ENCODE peak calls at places on chromosomes 1 and 21, in four cellular contexts. W is heart left ventricle, Y is DND-41, A is tibial artery. V is an unnamed sample. For H3K4me1, the result is how much of the 10 kb centered on the place peaks cover.

GRCh38 chr21:16047857-16048256 is 318.1 kb downstream of the USP25 start:
- DNase-seq in W (no peak), Y (no peak), A (no peak), V (no peak)

GRCh38 chr1:103266036-103266435 is 157.7 kb upstream of the COL11A1 start:
- DNase-seq in W (no peak), Y (no peak), A (no peak), V (no peak)

GRCh38 chr1:45012639-45013278 is 705 bp downstream of the UROD start:
- DNase-seq in W (peak), Y (peak), A (peak), V (peak)

GRCh38 chr1:25642710-25643109 is 26.1 kb downstream of the MAN1C1 start:
- DNase-seq in W (peak), Y (peak), A (no peak), V (peak)

GRCh38 chr1:205449750-205450443 is 5.9 kb downstream of the BLACAT1 start:
- DNase-seq in W (no peak), Y (no peak), A (no peak), V (peak)

GRCh38 chr1:225973158-225973557 is 26.0 kb downstream of the SDE2 start:
- DNase-seq in W (no peak), Y (no peak), A (no peak), V (no peak)

GRCh38 chr1:222994506-222995229 is 148.4 kb downstream of the TLR5 start:
- DNase-seq in W (no peak), Y (no peak), A (no peak), V (no peak)

GRCh38 chr1:110040548-110040947 is 6.1 kb downstream of the STRIP1 start:
- DNase-seq in W (no peak), Y (no peak), A (no peak), V (no peak)

GRCh38 chr1:74771913-74772515 is 39.1 kb downstream of the TYW3 start:
- DNase-seq in W (no peak), Y (peak), A (no peak), V (peak)

GRCh38 chr1:154344977-154345837 is 19.9 kb downstream of the ATP8B2 start:
- DNase-seq in W (no peak), Y (peak), A (no peak), V (peak)

GRCh38 chr1:92563457-92564216 is 76.9 kb upstream of the GFI1 start:
- DNase-seq in W (no peak), Y (no peak), A (no peak), V (no peak)

GRCh38 chr1:94056996-94057395 is 64.0 kb downstream of the ABCA4 start:
- DNase-seq in W (no peak), Y (no peak), A (no peak), V (no peak)

GRCh38 chr1:217881607-217882332 is 250.6 kb downstream of the SPATA17 start:
- DNase-seq in W (no peak), Y (no peak), A (no peak), V (no peak)

GRCh38 chr1:232393010-232393833 is 236.7 kb downstream of the SIPA1L2 start:
- DNase-seq in W (no peak), Y (no peak), A (no peak), V (no peak)

GRCh38 chr1:153389394-153389793 is 1.5 kb downstream of the S100A8 start:
- DNase-seq in W (no peak), Y (no peak), A (no peak), V (no peak)

GRCh38 chr1:87072431-87072830 is 158.0 kb downstream of the HS2ST1 start:
- DNase-seq in W (no peak), Y (no peak), A (no peak), V (no peak)

GRCh38 chr1:55980574-55980973 is 598.8 kb downstream of the PLPP3 start:
- DNase-seq in W (no peak), Y (no peak), A (no peak), V (no peak)

GRCh38 chr21:46096596-46096981 is 1.3 kb upstream of the COL6A2 start:
- DNase-seq in W (peak), Y (no peak), A (no peak), V (no peak)

GRCh38 chr21:46098303-46099141 is 610 bp downstream of the COL6A2 start:
- DNase-seq in W (peak), Y (no peak), A (peak), V (peak)

GRCh38 chr21:46099476-46099875 is 1.6 kb downstream of the COL6A2 start:
- DNase-seq in W (peak), Y (no peak), A (peak), V (peak)

GRCh38 chr21:46096997-46097825 is 701 bp upstream of the COL6A2 start:
- DNase-seq in W (peak), Y (no peak), A (peak), V (no peak)

DNA sequence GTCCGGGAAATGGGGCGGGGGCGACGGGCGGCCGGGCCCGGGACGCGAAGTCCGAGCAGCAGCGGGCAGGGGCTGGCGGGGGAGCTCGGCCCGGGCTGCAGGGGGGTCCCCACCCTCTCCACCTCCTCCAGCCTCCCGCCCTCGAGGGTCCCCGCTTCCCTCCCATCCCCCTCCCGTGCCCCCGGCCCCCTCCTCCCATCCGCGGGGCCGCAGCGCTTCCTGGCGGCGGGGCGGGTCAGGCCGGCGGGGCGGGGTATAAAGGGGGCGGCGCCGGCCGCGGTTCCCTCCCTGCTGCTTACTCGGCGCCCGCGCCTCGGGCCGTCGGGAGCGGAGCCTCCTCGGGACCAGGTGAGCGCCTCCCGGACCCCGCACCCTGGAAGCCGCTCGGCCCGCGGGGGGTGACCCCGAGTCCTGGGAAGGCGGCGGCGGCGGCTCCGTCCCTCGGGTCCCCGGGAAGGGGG is at the start of gene COL6A2:
- DNase-seq in W (peak), Y (no peak), A (peak), V (peak)
- H3K27ac ChIP-seq in W (peak), Y (no peak), A (peak), V (peak)

GRCh38 chr1:1354271-1355247 is 3.8 kb downstream of the MXRA8 start:
- DNase-seq in W (no peak), Y (no peak), A (no peak), V (no peak)
- H3K4me1 ChIP-seq in W (under half), Y (under half), A (under half), V (under half)

GRCh38 chr21:45031231-45032191 is 42.9 kb upstream of the ADARB1 start:
- DNase-seq in W (no peak), Y (no peak), A (peak), V (no peak)

GRCh38 chr21:45034556-45035476 is 39.6 kb upstream of the ADARB1 start:
- DNase-seq in W (no peak), Y (no peak), A (peak), V (no peak)

GRCh38 chr21:45032332-45032731 is 42.0 kb upstream of the ADARB1 start:
- DNase-seq in W (no peak), Y (no peak), A (peak), V (no peak)

GRCh38 chr21:45033791-45034555 is 40.4 kb upstream of the ADARB1 start:
- DNase-seq in W (no peak), Y (no peak), A (peak), V (no peak)

DNA sequence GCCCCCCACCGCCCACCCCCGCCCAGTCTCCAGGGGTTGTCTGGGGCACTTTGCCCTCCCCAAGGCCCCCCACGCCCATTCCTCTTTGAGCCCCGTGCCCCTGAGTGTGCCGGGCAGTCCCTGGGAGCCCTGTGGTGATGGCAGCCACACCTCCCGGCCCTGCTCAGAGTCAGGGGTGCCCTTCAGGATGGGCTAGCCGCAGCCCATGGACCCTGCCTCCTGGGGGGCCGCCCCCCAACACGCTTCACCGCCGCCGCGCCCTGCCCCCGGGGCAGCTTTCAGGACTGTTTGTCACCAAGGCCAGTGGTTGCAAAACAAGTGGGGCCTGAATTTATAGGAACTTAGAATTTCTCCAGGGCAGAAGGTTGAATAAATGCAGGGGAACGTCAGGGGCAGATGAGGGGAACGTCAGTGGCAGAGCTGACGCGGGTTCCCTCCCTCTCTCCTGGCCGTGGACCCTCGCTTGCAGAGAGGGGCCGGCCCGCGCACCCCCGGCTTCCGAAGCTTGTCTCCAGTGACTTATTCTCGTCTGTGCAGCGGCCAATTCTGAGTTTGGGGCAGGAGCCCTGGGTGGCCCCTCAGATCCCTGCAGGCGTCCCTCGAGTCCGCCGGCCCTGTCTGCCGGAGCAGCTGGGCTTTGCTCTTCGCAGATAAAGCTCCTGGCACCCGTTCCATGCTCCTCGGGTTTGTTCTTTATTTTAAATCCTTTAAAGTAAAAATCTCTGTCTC is 41.2 kb upstream of the ADARB1 start:
- DNase-seq in W (no peak), Y (no peak), A (peak), V (no peak)
- H3K4me3 ChIP-seq in W (no peak), Y (no peak), A (peak), V (no peak)

GRCh38 chr1:113002297-113002696 is 46.3 kb upstream of the SLC16A1 start:
- DNase-seq in W (no peak), Y (no peak), A (no peak), V (no peak)

GRCh38 chr1:112998592-112999235 is 42.7 kb upstream of the SLC16A1 start:
- DNase-seq in W (peak), Y (no peak), A (peak), V (no peak)

GRCh38 chr1:113008365-113008714 is 52.3 kb upstream of the SLC16A1 start:
- DNase-seq in W (no peak), Y (no peak), A (no peak), V (no peak)

GRCh38 chr1:113007706-113008364 is 51.8 kb upstream of the SLC16A1 start:
- DNase-seq in W (no peak), Y (no peak), A (no peak), V (no peak)

GRCh38 chr1:113003751-113004690 is 48.0 kb upstream of the SLC16A1 start:
- DNase-seq in W (no peak), Y (no peak), A (no peak), V (no peak)
- H3K27ac ChIP-seq in W (no peak), Y (no peak), A (no peak), V (no peak)

GRCh38 chr1:234533034-234533571 is 54.1 kb upstream of the TARBP1 start:
- DNase-seq in W (peak), Y (no peak), A (peak), V (no peak)
- H3K4me1 ChIP-seq in W (half or more), Y (under half), A (under half), V (under half)

DNA sequence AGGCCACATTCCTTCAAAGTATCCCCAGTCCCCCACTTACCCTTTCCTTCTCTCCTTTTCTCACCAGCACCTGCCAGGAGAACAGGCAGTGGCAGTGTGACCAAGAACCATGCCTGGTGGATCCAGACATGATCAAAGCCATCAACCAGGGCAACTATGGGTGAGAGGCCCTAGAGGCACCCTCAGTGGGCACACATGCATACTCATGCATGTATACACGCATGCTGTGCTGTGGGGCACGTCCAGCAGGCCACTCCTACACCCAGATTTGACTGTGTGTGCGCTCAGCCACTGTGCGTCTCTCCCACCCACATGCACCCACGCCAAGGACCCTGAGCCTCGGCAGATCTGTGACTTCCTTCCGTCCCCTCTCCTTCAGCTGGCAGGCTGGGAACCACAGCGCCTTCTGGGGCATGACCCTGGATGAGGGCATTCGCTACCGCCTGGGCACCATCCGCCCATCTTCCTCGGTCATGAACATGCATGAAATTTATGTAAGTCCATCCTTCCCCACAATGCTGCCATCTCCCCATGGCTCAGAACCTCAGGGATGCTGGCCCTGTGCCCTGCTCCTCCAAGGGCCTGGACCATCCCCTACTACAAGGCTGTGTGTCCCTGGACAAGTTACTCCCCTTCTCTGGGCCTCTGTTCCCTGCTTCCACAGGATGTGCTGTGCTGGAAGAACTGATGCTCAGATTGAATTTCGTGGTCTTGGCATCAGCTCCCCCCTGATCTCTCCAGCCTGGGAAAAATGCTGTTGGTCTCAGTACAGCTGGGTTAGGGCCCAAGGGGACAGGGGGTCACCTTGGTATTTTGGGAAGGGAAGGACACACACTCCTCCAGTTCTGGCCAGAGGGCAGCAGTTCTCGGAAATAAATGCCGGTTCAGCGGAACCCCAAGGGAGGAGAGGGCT is 7.0 kb downstream of the TINAGL1 start:
- DNase-seq in W (peak), Y (no peak), A (peak), V (no peak)
- H3K4me3 ChIP-seq in W (no peak), Y (no peak), A (peak), V (no peak)